ENCODE peak calls at places on chromosomes 3 and 15, in seven cellular contexts. One of them, this sample, is unnamed.

GRCh38 chr15:84600331-84600686 is 500 bp upstream of the ZSCAN2 start:
- DNase-seq in tibial artery: peak; percentile 93
- DNase-seq in ovary: peak; percentile 87
- DNase-seq in HCT116: peak; percentile 74
- DNase-seq in neuronal stem cell: no peak
- DNase-seq in naive thymus-derived CD4-positive, alpha-beta T cell: no peak
- DNase-seq in prostate gland: peak; percentile 82
- DNase-seq in this sample: peak; percentile 47

GRCh38 chr3:111605493-111605892 is 10.3 kb upstream of the ZBED2 start:
- DNase-seq in prostate gland: no peak
- DNase-seq in tibial artery: no peak
- DNase-seq in ovary: no peak
- DNase-seq in neuronal stem cell: no peak
- DNase-seq in HCT116: no peak
- DNase-seq in naive thymus-derived CD4-positive, alpha-beta T cell: no peak
- DNase-seq in this sample: no peak

GRCh38 chr3:167735233-167736107 is at the start of gene SERPINI1:
- DNase-seq in prostate gland: peak; percentile 92
- DNase-seq in ovary: peak; percentile 83
- DNase-seq in tibial artery: peak; percentile 95
- DNase-seq in HCT116: peak; percentile 82
- DNase-seq in naive thymus-derived CD4-positive, alpha-beta T cell: no peak
- DNase-seq in neuronal stem cell: peak; percentile 81
- DNase-seq in this sample: peak; percentile 94

GRCh38 chr3:36700537-36701248 is 63.7 kb downstream of the DCLK3 start:
- DNase-seq in HCT116: peak; percentile 33
- DNase-seq in ovary: peak; percentile 52
- DNase-seq in neuronal stem cell: peak; percentile 54
- DNase-seq in prostate gland: peak; percentile 27
- DNase-seq in tibial artery: no peak
- DNase-seq in naive thymus-derived CD4-positive, alpha-beta T cell: peak; percentile 5
- DNase-seq in this sample: peak; percentile 69

GRCh38 chr15:50055333-50056278 is 63.4 kb downstream of the ATP8B4 start:
- DNase-seq in prostate gland: no peak
- DNase-seq in HCT116: no peak
- DNase-seq in tibial artery: no peak
- DNase-seq in neuronal stem cell: no peak
- DNase-seq in ovary: no peak
- DNase-seq in naive thymus-derived CD4-positive, alpha-beta T cell: no peak
- DNase-seq in this sample: no peak

GRCh38 chr15:64430000-64430735 is 30.2 kb upstream of the ZNF609 start:
- DNase-seq in naive thymus-derived CD4-positive, alpha-beta T cell: peak; percentile 66
- DNase-seq in prostate gland: peak; percentile 8
- DNase-seq in HCT116: no peak
- DNase-seq in neuronal stem cell: peak; percentile 18
- DNase-seq in ovary: peak; percentile 57
- DNase-seq in tibial artery: no peak
- DNase-seq in this sample: no peak

GRCh38 chr3:52256622-52257021 is 11.1 kb downstream of the PPM1M start:
- DNase-seq in tibial artery: no peak
- DNase-seq in naive thymus-derived CD4-positive, alpha-beta T cell: no peak
- DNase-seq in prostate gland: no peak
- DNase-seq in neuronal stem cell: no peak
- DNase-seq in HCT116: no peak
- DNase-seq in ovary: no peak
- DNase-seq in this sample: no peak

GRCh38 chr3:12656850-12657249 is 7.1 kb downstream of the RAF1 start:
- DNase-seq in HCT116: no peak
- DNase-seq in prostate gland: no peak
- DNase-seq in ovary: no peak
- DNase-seq in neuronal stem cell: no peak
- DNase-seq in tibial artery: peak; percentile 3
- DNase-seq in naive thymus-derived CD4-positive, alpha-beta T cell: no peak
- DNase-seq in this sample: no peak

GRCh38 chr15:90086868-90087268 is 15.4 kb downstream of the IDH2 start:
- DNase-seq in naive thymus-derived CD4-positive, alpha-beta T cell: peak; percentile 43
- DNase-seq in prostate gland: no peak
- DNase-seq in neuronal stem cell: no peak
- DNase-seq in ovary: peak; percentile 55
- DNase-seq in tibial artery: no peak
- DNase-seq in HCT116: no peak
- DNase-seq in this sample: peak; percentile 69

GRCh38 chr15:62603757-62604156 is 438.7 kb upstream of the C2CD4B start:
- DNase-seq in naive thymus-derived CD4-positive, alpha-beta T cell: no peak
- DNase-seq in HCT116: no peak
- DNase-seq in neuronal stem cell: no peak
- DNase-seq in ovary: no peak
- DNase-seq in tibial artery: no peak
- DNase-seq in prostate gland: peak; percentile 10
- DNase-seq in this sample: no peak

GRCh38 chr3:57956119-57956832 is 51.9 kb upstream of the FLNB start:
- DNase-seq in prostate gland: no peak
- DNase-seq in naive thymus-derived CD4-positive, alpha-beta T cell: no peak
- DNase-seq in HCT116: no peak
- DNase-seq in neuronal stem cell: no peak
- DNase-seq in ovary: no peak
- DNase-seq in tibial artery: no peak
- DNase-seq in this sample: no peak

GRCh38 chr15:76341366-76342045 is 4.9 kb downstream of the ISL2 start:
- DNase-seq in naive thymus-derived CD4-positive, alpha-beta T cell: no peak
- DNase-seq in neuronal stem cell: no peak
- DNase-seq in ovary: no peak
- DNase-seq in prostate gland: no peak
- DNase-seq in tibial artery: no peak
- DNase-seq in HCT116: no peak
- DNase-seq in this sample: no peak

GRCh38 chr3:72657666-72658065 is 190.6 kb downstream of the SHQ1 start:
- DNase-seq in tibial artery: no peak
- DNase-seq in ovary: no peak
- DNase-seq in prostate gland: no peak
- DNase-seq in naive thymus-derived CD4-positive, alpha-beta T cell: peak; percentile 71
- DNase-seq in HCT116: no peak
- DNase-seq in neuronal stem cell: no peak
- DNase-seq in this sample: no peak

GRCh38 chr3:16516695-16517481 is 3.4 kb upstream of the RFTN1 start:
- DNase-seq in tibial artery: no peak
- DNase-seq in neuronal stem cell: no peak
- DNase-seq in prostate gland: no peak
- DNase-seq in ovary: peak; percentile 67
- DNase-seq in naive thymus-derived CD4-positive, alpha-beta T cell: no peak
- DNase-seq in HCT116: no peak
- DNase-seq in this sample: no peak

GRCh38 chr3:52483577-52484495 is 11.3 kb upstream of the STAB1 start:
- DNase-seq in naive thymus-derived CD4-positive, alpha-beta T cell: no peak
- DNase-seq in HCT116: no peak
- DNase-seq in neuronal stem cell: no peak
- DNase-seq in prostate gland: peak; percentile 48
- DNase-seq in tibial artery: no peak
- DNase-seq in ovary: no peak
- DNase-seq in this sample: no peak

DNA sequence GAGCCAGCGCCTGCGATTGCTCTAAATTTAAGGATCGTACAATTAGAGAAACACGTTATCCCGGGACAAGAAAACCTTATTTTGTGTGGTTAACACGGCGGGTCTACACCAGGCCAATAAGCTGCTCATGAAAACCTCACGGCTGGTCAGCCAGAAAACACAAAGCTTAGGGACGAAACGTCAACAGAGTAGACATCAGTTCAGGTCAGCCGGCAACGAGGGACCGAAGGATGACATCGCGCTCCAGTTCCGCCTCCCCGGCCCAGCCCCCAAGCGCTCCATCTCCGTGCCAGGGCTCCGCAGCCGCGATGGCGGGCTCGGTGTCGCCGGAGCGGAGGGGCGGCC is 456 bp downstream of the TM2D3 start:
- DNase-seq in tibial artery: no peak
- DNase-seq in prostate gland: peak; percentile 24
- DNase-seq in neuronal stem cell: no peak
- DNase-seq in ovary: no peak
- DNase-seq in naive thymus-derived CD4-positive, alpha-beta T cell: no peak
- DNase-seq in HCT116: no peak
- DNase-seq in this sample: no peak
- H3K4me3 ChIP-seq in tibial artery: peak overlapping the region; percentile 100
- H3K4me3 ChIP-seq in prostate gland: peak overlapping the region; percentile 92
- H3K4me3 ChIP-seq in neuronal stem cell: peak overlapping the region; percentile 93
- H3K4me3 ChIP-seq in ovary: peak overlapping the region; percentile 97
- H3K4me3 ChIP-seq in naive thymus-derived CD4-positive, alpha-beta T cell: peak overlapping the region; percentile 99
- H3K4me3 ChIP-seq in HCT116: peak overlapping the region; percentile 92
- H3K4me3 ChIP-seq in this sample: peak overlapping the region; percentile 82

GRCh38 chr3:21054064-21054463 is 696.9 kb downstream of the ZNF385D start:
- DNase-seq in naive thymus-derived CD4-positive, alpha-beta T cell: no peak
- DNase-seq in HCT116: no peak
- DNase-seq in prostate gland: no peak
- DNase-seq in ovary: no peak
- DNase-seq in neuronal stem cell: no peak
- DNase-seq in tibial artery: no peak
- DNase-seq in this sample: no peak
- H3K9me3 ChIP-seq in naive thymus-derived CD4-positive, alpha-beta T cell: no peaks in the 10 kb centered on the region
- H3K9me3 ChIP-seq in HCT116: no peaks in the 10 kb centered on the region
- H3K9me3 ChIP-seq in prostate gland: no peaks in the 10 kb centered on the region
- H3K9me3 ChIP-seq in ovary: no peaks in the 10 kb centered on the region
- H3K9me3 ChIP-seq in neuronal stem cell: no peaks in the 10 kb centered on the region
- H3K9me3 ChIP-seq in tibial artery: no peaks in the 10 kb centered on the region
- H3K9me3 ChIP-seq in this sample: no peaks in the 10 kb centered on the region

GRCh38 chr3:121794264-121794983 is 40.4 kb downstream of the IQCB1 start:
- DNase-seq in naive thymus-derived CD4-positive, alpha-beta T cell: no peak
- DNase-seq in tibial artery: no peak
- DNase-seq in neuronal stem cell: no peak
- DNase-seq in prostate gland: no peak
- DNase-seq in ovary: no peak
- DNase-seq in HCT116: no peak
- DNase-seq in this sample: peak; percentile 61

GRCh38 chr3:121796970-121797369 is 37.9 kb downstream of the IQCB1 start:
- DNase-seq in HCT116: no peak
- DNase-seq in tibial artery: no peak
- DNase-seq in prostate gland: no peak
- DNase-seq in ovary: no peak
- DNase-seq in neuronal stem cell: no peak
- DNase-seq in naive thymus-derived CD4-positive, alpha-beta T cell: no peak
- DNase-seq in this sample: peak; percentile 21

GRCh38 chr3:121793078-121793477 is 41.8 kb downstream of the IQCB1 start:
- DNase-seq in HCT116: no peak
- DNase-seq in prostate gland: no peak
- DNase-seq in tibial artery: no peak
- DNase-seq in ovary: no peak
- DNase-seq in naive thymus-derived CD4-positive, alpha-beta T cell: no peak
- DNase-seq in neuronal stem cell: no peak
- DNase-seq in this sample: peak; percentile 21
- H3K4me3 ChIP-seq in HCT116: no peak overlapping the region
- H3K4me3 ChIP-seq in prostate gland: no peak overlapping the region
- H3K4me3 ChIP-seq in tibial artery: no peak overlapping the region
- H3K4me3 ChIP-seq in ovary: no peak overlapping the region
- H3K4me3 ChIP-seq in naive thymus-derived CD4-positive, alpha-beta T cell: no peak overlapping the region
- H3K4me3 ChIP-seq in neuronal stem cell: no peak overlapping the region
- H3K4me3 ChIP-seq in this sample: peak overlapping the region; percentile 49

GRCh38 chr15:20345401-20345958 is 196.1 kb downstream of the GOLGA6L6 start:
- DNase-seq in ovary: no peak
- DNase-seq in neuronal stem cell: no peak
- DNase-seq in tibial artery: peak; percentile 51
- DNase-seq in prostate gland: no peak
- DNase-seq in HCT116: no peak
- DNase-seq in naive thymus-derived CD4-positive, alpha-beta T cell: no peak
- DNase-seq in this sample: no peak
- H3K9me3 ChIP-seq in ovary: peaks cover 9% of the 10 kb centered on the region
- H3K9me3 ChIP-seq in neuronal stem cell: peaks cover 27% of the 10 kb centered on the region
- H3K9me3 ChIP-seq in tibial artery: peaks cover 32% of the 10 kb centered on the region
- H3K9me3 ChIP-seq in prostate gland: no peaks in the 10 kb centered on the region
- H3K9me3 ChIP-seq in HCT116: peaks cover 70% of the 10 kb centered on the region
- H3K9me3 ChIP-seq in naive thymus-derived CD4-positive, alpha-beta T cell: peaks cover 5% of the 10 kb centered on the region
- H3K9me3 ChIP-seq in this sample: peaks cover 15% of the 10 kb centered on the region

GRCh38 chr3:184177331-184177731 is 2.7 kb downstream of the AP2M1 start:
- DNase-seq in naive thymus-derived CD4-positive, alpha-beta T cell: no peak
- DNase-seq in tibial artery: no peak
- DNase-seq in ovary: no peak
- DNase-seq in HCT116: no peak
- DNase-seq in prostate gland: no peak
- DNase-seq in neuronal stem cell: peak; percentile 38
- DNase-seq in this sample: no peak

GRCh38 chr3:184177767-184178306 is 3.2 kb downstream of the AP2M1 start:
- DNase-seq in naive thymus-derived CD4-positive, alpha-beta T cell: no peak
- DNase-seq in neuronal stem cell: no peak
- DNase-seq in prostate gland: no peak
- DNase-seq in HCT116: no peak
- DNase-seq in ovary: no peak
- DNase-seq in tibial artery: no peak
- DNase-seq in this sample: no peak

GRCh38 chr3:184175981-184176376 is 1.3 kb downstream of the AP2M1 start:
- DNase-seq in tibial artery: no peak
- DNase-seq in HCT116: no peak
- DNase-seq in neuronal stem cell: no peak
- DNase-seq in naive thymus-derived CD4-positive, alpha-beta T cell: no peak
- DNase-seq in prostate gland: no peak
- DNase-seq in ovary: no peak
- DNase-seq in this sample: no peak

GRCh38 chr3:184175506-184175905 is 851 bp downstream of the AP2M1 start:
- DNase-seq in tibial artery: no peak
- DNase-seq in HCT116: no peak
- DNase-seq in ovary: no peak
- DNase-seq in prostate gland: no peak
- DNase-seq in naive thymus-derived CD4-positive, alpha-beta T cell: no peak
- DNase-seq in neuronal stem cell: no peak
- DNase-seq in this sample: no peak

GRCh38 chr3:184176377-184177330 is 2.0 kb downstream of the AP2M1 start:
- DNase-seq in naive thymus-derived CD4-positive, alpha-beta T cell: no peak
- DNase-seq in prostate gland: no peak
- DNase-seq in tibial artery: peak; percentile 89
- DNase-seq in HCT116: peak; percentile 75
- DNase-seq in neuronal stem cell: peak; percentile 87
- DNase-seq in ovary: peak; percentile 75
- DNase-seq in this sample: no peak
- H3K4me3 ChIP-seq in naive thymus-derived CD4-positive, alpha-beta T cell: no peak overlapping the region
- H3K4me3 ChIP-seq in prostate gland: peak overlapping the region; percentile 75
- H3K4me3 ChIP-seq in tibial artery: peak overlapping the region; percentile 95
- H3K4me3 ChIP-seq in HCT116: peak overlapping the region; percentile 96
- H3K4me3 ChIP-seq in neuronal stem cell: peak overlapping the region; percentile 99
- H3K4me3 ChIP-seq in ovary: peak overlapping the region; percentile 72
- H3K4me3 ChIP-seq in this sample: peak overlapping the region; percentile 94

This sample was measured in OCI-LY7.